ENCODE peak calls at places on chromosomes 6 and 20, in four cellular contexts. One of them, this sample, is unnamed.

GRCh38 chr6:99512033-99512432 is 3.2 kb downstream of the USP45 start:
- DNase-seq in HTR-8/SVneo: no peak
- DNase-seq in epithelial cell of proximal tubule: no peak
- DNase-seq in fibroblast of pulmonary artery: peak; percentile 29
- DNase-seq in this sample: no peak

GRCh38 chr6:147203311-147204059 is 732 bp upstream of the STXBP5 start:
- DNase-seq in HTR-8/SVneo: peak; percentile 81
- DNase-seq in epithelial cell of proximal tubule: no peak
- DNase-seq in fibroblast of pulmonary artery: peak; percentile 86
- DNase-seq in this sample: peak; percentile 41

GRCh38 chr20:33635341-33635740 is 26.8 kb upstream of the C20orf144 start:
- DNase-seq in HTR-8/SVneo: no peak
- DNase-seq in epithelial cell of proximal tubule: no peak
- DNase-seq in fibroblast of pulmonary artery: no peak
- DNase-seq in this sample: no peak

GRCh38 chr6:130515306-130515705 is 149.5 kb downstream of the TMEM200A start:
- DNase-seq in HTR-8/SVneo: no peak
- DNase-seq in epithelial cell of proximal tubule: no peak
- DNase-seq in fibroblast of pulmonary artery: no peak
- DNase-seq in this sample: no peak

GRCh38 chr20:47814632-47815415 is 29.5 kb upstream of the SULF2 start:
- DNase-seq in HTR-8/SVneo: no peak
- DNase-seq in epithelial cell of proximal tubule: no peak
- DNase-seq in fibroblast of pulmonary artery: no peak
- DNase-seq in this sample: no peak

GRCh38 chr6:145367149-145367548 is 368.2 kb downstream of the EPM2A start:
- DNase-seq in HTR-8/SVneo: no peak
- DNase-seq in epithelial cell of proximal tubule: no peak
- DNase-seq in fibroblast of pulmonary artery: no peak
- DNase-seq in this sample: no peak

GRCh38 chr20:20594171-20594530 is 118.3 kb downstream of the RALGAPA2 start:
- DNase-seq in HTR-8/SVneo: peak; percentile 6
- DNase-seq in epithelial cell of proximal tubule: no peak
- DNase-seq in fibroblast of pulmonary artery: peak; percentile 57
- DNase-seq in this sample: no peak

GRCh38 chr6:85923013-85923430 is 280.3 kb upstream of the SYNCRIP start:
- DNase-seq in HTR-8/SVneo: peak; percentile 15
- DNase-seq in epithelial cell of proximal tubule: peak; percentile 32
- DNase-seq in fibroblast of pulmonary artery: peak; percentile 60
- DNase-seq in this sample: no peak

GRCh38 chr6:31691078-31691463 is 10.2 kb upstream of the LY6G5C start:
- DNase-seq in HTR-8/SVneo: no peak
- DNase-seq in epithelial cell of proximal tubule: no peak
- DNase-seq in fibroblast of pulmonary artery: no peak
- DNase-seq in this sample: no peak

GRCh38 chr6:41648070-41648585 is 9.9 kb downstream of the MDFI start:
- DNase-seq in HTR-8/SVneo: no peak
- DNase-seq in epithelial cell of proximal tubule: no peak
- DNase-seq in fibroblast of pulmonary artery: no peak
- DNase-seq in this sample: no peak

GRCh38 chr6:88922775-88923548 is 40.5 kb downstream of the RNGTT start:
- DNase-seq in HTR-8/SVneo: no peak
- DNase-seq in epithelial cell of proximal tubule: no peak
- DNase-seq in fibroblast of pulmonary artery: peak; percentile 44
- DNase-seq in this sample: no peak

GRCh38 chr6:163340201-163340887 is 74.2 kb upstream of the QKI start:
- DNase-seq in HTR-8/SVneo: no peak
- DNase-seq in epithelial cell of proximal tubule: no peak
- DNase-seq in fibroblast of pulmonary artery: no peak
- DNase-seq in this sample: no peak

GRCh38 chr20:3407426-3408250 is at the start of gene DNAAF9:
- DNase-seq in HTR-8/SVneo: peak; percentile 83
- DNase-seq in epithelial cell of proximal tubule: no peak
- DNase-seq in fibroblast of pulmonary artery: peak; percentile 72
- DNase-seq in this sample: peak; percentile 22

GRCh38 chr6:40962241-40962640 is 76.8 kb downstream of the UNC5CL start:
- DNase-seq in HTR-8/SVneo: peak; percentile 83
- DNase-seq in epithelial cell of proximal tubule: peak; percentile 95
- DNase-seq in fibroblast of pulmonary artery: peak; percentile 83
- DNase-seq in this sample: peak; percentile 7

GRCh38 chr6:128069180-128069579 is 168.3 kb upstream of the THEMIS start:
- DNase-seq in HTR-8/SVneo: no peak
- DNase-seq in epithelial cell of proximal tubule: no peak
- DNase-seq in fibroblast of pulmonary artery: peak; percentile 64
- DNase-seq in this sample: no peak

GRCh38 chr20:21339499-21339898 is 36.4 kb downstream of the XRN2 start:
- DNase-seq in HTR-8/SVneo: no peak
- DNase-seq in epithelial cell of proximal tubule: no peak
- DNase-seq in fibroblast of pulmonary artery: peak; percentile 69
- DNase-seq in this sample: no peak

GRCh38 chr6:45445749-45446454 is 68.2 kb upstream of the SUPT3H start:
- DNase-seq in HTR-8/SVneo: peak; percentile 81
- DNase-seq in epithelial cell of proximal tubule: peak; percentile 99
- DNase-seq in fibroblast of pulmonary artery: peak; percentile 100
- DNase-seq in this sample: peak; percentile 34

GRCh38 chr6:44859901-44860410 is 468.2 kb upstream of the RUNX2 start:
- DNase-seq in HTR-8/SVneo: no peak
- DNase-seq in epithelial cell of proximal tubule: no peak
- DNase-seq in fibroblast of pulmonary artery: no peak
- DNase-seq in this sample: no peak

GRCh38 chr6:106125925-106126435 is 39.8 kb downstream of the PRDM1 start:
- DNase-seq in HTR-8/SVneo: no peak
- DNase-seq in epithelial cell of proximal tubule: no peak
- DNase-seq in fibroblast of pulmonary artery: no peak
- DNase-seq in this sample: peak; percentile 34

GRCh38 chr6:96836579-96837137 is 619 bp downstream of the GPR63 start:
- DNase-seq in HTR-8/SVneo: no peak
- DNase-seq in epithelial cell of proximal tubule: no peak
- DNase-seq in fibroblast of pulmonary artery: peak; percentile 21
- DNase-seq in this sample: no peak

GRCh38 chr6:143673638-143674037 is 4.1 kb upstream of the PHACTR2 start:
- DNase-seq in HTR-8/SVneo: peak; percentile 28
- DNase-seq in epithelial cell of proximal tubule: no peak
- DNase-seq in fibroblast of pulmonary artery: peak; percentile 81
- DNase-seq in this sample: no peak

GRCh38 chr6:32826996-32827395 is 10.2 kb upstream of the HLA-DOB start:
- DNase-seq in HTR-8/SVneo: no peak
- DNase-seq in epithelial cell of proximal tubule: no peak
- DNase-seq in fibroblast of pulmonary artery: no peak
- DNase-seq in this sample: no peak

GRCh38 chr20:20362774-20363435 is 5.0 kb upstream of the INSM1 start:
- DNase-seq in HTR-8/SVneo: no peak
- DNase-seq in epithelial cell of proximal tubule: no peak
- DNase-seq in fibroblast of pulmonary artery: no peak
- DNase-seq in this sample: no peak

GRCh38 chr6:7550433-7550801 is 8.9 kb downstream of the DSP start:
- DNase-seq in HTR-8/SVneo: no peak
- DNase-seq in epithelial cell of proximal tubule: no peak
- DNase-seq in fibroblast of pulmonary artery: no peak
- DNase-seq in this sample: no peak

GRCh38 chr20:51807864-51808263 is 5.5 kb upstream of the SALL4 start:
- DNase-seq in HTR-8/SVneo: no peak
- DNase-seq in epithelial cell of proximal tubule: no peak
- DNase-seq in fibroblast of pulmonary artery: no peak
- DNase-seq in this sample: no peak

GRCh38 chr6:157405986-157406385 is 25.0 kb downstream of the ZDHHC14 start:
- DNase-seq in HTR-8/SVneo: peak; percentile 65
- DNase-seq in epithelial cell of proximal tubule: no peak
- DNase-seq in fibroblast of pulmonary artery: peak; percentile 82
- DNase-seq in this sample: no peak

GRCh38 chr6:1949533-1949932 is 295.9 kb downstream of the GMDS start:
- DNase-seq in HTR-8/SVneo: no peak
- DNase-seq in epithelial cell of proximal tubule: peak; percentile 70
- DNase-seq in fibroblast of pulmonary artery: peak; percentile 63
- DNase-seq in this sample: no peak

GRCh38 chr6:166553563-166554271 is 32.8 kb downstream of the RAMACL start:
- DNase-seq in HTR-8/SVneo: no peak
- DNase-seq in epithelial cell of proximal tubule: peak; percentile 30
- DNase-seq in fibroblast of pulmonary artery: peak; percentile 84
- DNase-seq in this sample: no peak

GRCh38 chr20:12788936-12789335 is 219.8 kb upstream of the SPTLC3 start:
- DNase-seq in HTR-8/SVneo: no peak
- DNase-seq in epithelial cell of proximal tubule: no peak
- DNase-seq in fibroblast of pulmonary artery: no peak
- DNase-seq in this sample: no peak

GRCh38 chr6:7819641-7820040 is 90.9 kb downstream of the TXNDC5 start:
- DNase-seq in HTR-8/SVneo: no peak
- DNase-seq in epithelial cell of proximal tubule: no peak
- DNase-seq in fibroblast of pulmonary artery: peak; percentile 43
- DNase-seq in this sample: no peak